ENCODE peak calls at places on chromosomes 4 and X, in eight cellular contexts. One of them, this sample, is unnamed.

GRCh38 chr4:26194764-26195163 is 126.0 kb upstream of the RBPJ start:
- DNase-seq in breast epithelium: no peak
- DNase-seq in glutamatergic neuron: no peak
- DNase-seq in stomach: no peak
- DNase-seq in tibial nerve: no peak
- DNase-seq in cardiac muscle cell: no peak
- DNase-seq in IMR-90: no peak
- DNase-seq in GM12864: no peak
- DNase-seq in this sample: no peak

GRCh38 chr4:98642991-98643426 is 15.4 kb downstream of the TSPAN5 start:
- DNase-seq in breast epithelium: no peak
- DNase-seq in glutamatergic neuron: no peak
- DNase-seq in stomach: no peak
- DNase-seq in tibial nerve: no peak
- DNase-seq in cardiac muscle cell: no peak
- DNase-seq in IMR-90: peak
- DNase-seq in GM12864: no peak
- DNase-seq in this sample: no peak

GRCh38 chr4:129561886-129562285 is 465.9 kb downstream of the C4orf33 start:
- DNase-seq in breast epithelium: no peak
- DNase-seq in glutamatergic neuron: no peak
- DNase-seq in stomach: no peak
- DNase-seq in tibial nerve: no peak
- DNase-seq in cardiac muscle cell: no peak
- DNase-seq in IMR-90: no peak
- DNase-seq in GM12864: no peak
- DNase-seq in this sample: no peak

GRCh38 chrX:66489339-66489738 is 149.5 kb downstream of the EDA2R start:
- DNase-seq in breast epithelium: no peak
- DNase-seq in glutamatergic neuron: no peak
- DNase-seq in stomach: no peak
- DNase-seq in tibial nerve: no peak
- DNase-seq in cardiac muscle cell: no peak
- DNase-seq in IMR-90: no peak
- DNase-seq in GM12864: no peak
- DNase-seq in this sample: no peak

GRCh38 chr4:3675251-3676115 is 90.7 kb upstream of the ADRA2C start:
- DNase-seq in breast epithelium: no peak
- DNase-seq in glutamatergic neuron: peak
- DNase-seq in stomach: no peak
- DNase-seq in tibial nerve: no peak
- DNase-seq in cardiac muscle cell: no peak
- DNase-seq in IMR-90: no peak
- DNase-seq in GM12864: no peak
- DNase-seq in this sample: no peak

GRCh38 chr4:2047781-2048581 is 11.1 kb upstream of the NAT8L start:
- DNase-seq in breast epithelium: no peak
- DNase-seq in glutamatergic neuron: no peak
- DNase-seq in stomach: peak
- DNase-seq in tibial nerve: no peak
- DNase-seq in cardiac muscle cell: no peak
- DNase-seq in IMR-90: no peak
- DNase-seq in GM12864: no peak
- DNase-seq in this sample: peak

GRCh38 chr4:74431113-74431826 is 13.7 kb upstream of the AREG start:
- DNase-seq in breast epithelium: no peak
- DNase-seq in glutamatergic neuron: no peak
- DNase-seq in stomach: no peak
- DNase-seq in tibial nerve: no peak
- DNase-seq in cardiac muscle cell: peak
- DNase-seq in IMR-90: no peak
- DNase-seq in GM12864: no peak
- DNase-seq in this sample: no peak

GRCh38 chrX:130002541-130002940 is 20.1 kb downstream of the BCORL1 start:
- DNase-seq in breast epithelium: no peak
- DNase-seq in glutamatergic neuron: no peak
- DNase-seq in stomach: no peak
- DNase-seq in tibial nerve: no peak
- DNase-seq in cardiac muscle cell: no peak
- DNase-seq in IMR-90: no peak
- DNase-seq in GM12864: no peak
- DNase-seq in this sample: no peak

GRCh38 chr4:150302553-150302952 is 224.3 kb downstream of the DCLK2 start:
- DNase-seq in breast epithelium: no peak
- DNase-seq in glutamatergic neuron: no peak
- DNase-seq in stomach: no peak
- DNase-seq in tibial nerve: no peak
- DNase-seq in cardiac muscle cell: no peak
- DNase-seq in IMR-90: peak
- DNase-seq in GM12864: no peak
- DNase-seq in this sample: no peak

GRCh38 chr4:38562751-38563198 is 101.2 kb upstream of the KLF3 start:
- DNase-seq in breast epithelium: no peak
- DNase-seq in glutamatergic neuron: no peak
- DNase-seq in stomach: no peak
- DNase-seq in tibial nerve: no peak
- DNase-seq in cardiac muscle cell: no peak
- DNase-seq in IMR-90: peak
- DNase-seq in GM12864: no peak
- DNase-seq in this sample: no peak

GRCh38 chrX:47143894-47144625 is 442 bp downstream of the NDUFB11 start:
- DNase-seq in breast epithelium: no peak
- DNase-seq in glutamatergic neuron: peak
- DNase-seq in stomach: no peak
- DNase-seq in tibial nerve: no peak
- DNase-seq in cardiac muscle cell: peak
- DNase-seq in IMR-90: peak
- DNase-seq in GM12864: no peak
- DNase-seq in this sample: no peak

GRCh38 chr4:136392576-136392975 is 1139.7 kb downstream of the PCDH18 start:
- DNase-seq in breast epithelium: no peak
- DNase-seq in glutamatergic neuron: no peak
- DNase-seq in stomach: no peak
- DNase-seq in tibial nerve: no peak
- DNase-seq in cardiac muscle cell: no peak
- DNase-seq in IMR-90: peak
- DNase-seq in GM12864: no peak
- DNase-seq in this sample: no peak

GRCh38 chr4:88969746-88970145 is 87.2 kb downstream of the FAM13A start:
- DNase-seq in breast epithelium: no peak
- DNase-seq in glutamatergic neuron: no peak
- DNase-seq in stomach: no peak
- DNase-seq in tibial nerve: no peak
- DNase-seq in cardiac muscle cell: peak
- DNase-seq in IMR-90: no peak
- DNase-seq in GM12864: no peak
- DNase-seq in this sample: no peak

GRCh38 chr4:47694322-47694721 is 143.5 kb downstream of the CORIN start:
- DNase-seq in breast epithelium: no peak
- DNase-seq in glutamatergic neuron: no peak
- DNase-seq in stomach: no peak
- DNase-seq in tibial nerve: no peak
- DNase-seq in cardiac muscle cell: no peak
- DNase-seq in IMR-90: no peak
- DNase-seq in GM12864: no peak
- DNase-seq in this sample: no peak

GRCh38 chrX:136816970-136817369 is 36.2 kb upstream of the ARHGEF6 start:
- DNase-seq in breast epithelium: no peak
- DNase-seq in glutamatergic neuron: no peak
- DNase-seq in stomach: no peak
- DNase-seq in tibial nerve: no peak
- DNase-seq in cardiac muscle cell: no peak
- DNase-seq in IMR-90: peak
- DNase-seq in GM12864: no peak
- DNase-seq in this sample: no peak

DNA sequence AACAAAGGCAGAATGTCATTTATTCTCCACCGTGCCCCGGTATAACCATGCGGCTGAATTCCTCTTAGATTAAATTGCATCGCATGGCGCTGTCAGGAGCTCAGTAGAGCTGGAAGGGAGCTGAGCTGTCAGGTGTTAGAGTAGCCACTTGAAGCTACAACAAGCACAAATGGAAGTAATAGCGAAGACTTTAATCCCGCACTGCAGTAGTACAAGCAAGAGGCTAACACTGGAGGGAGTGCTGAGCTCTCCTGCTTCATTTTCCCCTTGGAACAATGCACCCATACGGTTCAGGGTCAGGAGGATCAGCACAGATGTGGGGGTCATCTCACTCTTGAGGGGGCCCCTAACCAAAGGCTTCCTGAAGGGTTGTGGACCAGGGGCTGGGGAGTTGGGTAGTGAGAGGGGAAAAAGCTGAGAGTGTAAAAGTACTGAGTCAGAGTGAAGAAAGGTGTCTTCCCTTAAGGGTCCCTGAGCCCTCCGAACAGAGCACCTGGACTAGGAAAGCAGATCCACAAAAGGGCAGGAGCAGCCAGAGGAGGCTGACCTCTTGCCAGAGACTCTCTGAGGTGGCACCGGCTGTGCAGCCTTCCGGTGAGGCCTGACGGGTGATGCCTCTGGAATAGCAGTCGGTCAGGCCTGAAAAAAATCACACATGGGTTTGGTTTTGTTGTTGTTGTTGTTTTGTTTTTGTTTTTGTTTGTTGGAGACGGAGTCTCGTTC is 36.0 kb upstream of the CBR4 start:
- DNase-seq in breast epithelium: no peak
- DNase-seq in glutamatergic neuron: no peak
- DNase-seq in stomach: no peak
- DNase-seq in tibial nerve: no peak
- DNase-seq in cardiac muscle cell: peak
- DNase-seq in IMR-90: no peak
- DNase-seq in GM12864: no peak
- DNase-seq in this sample: no peak
- TF ChIP-seq CTCF in breast epithelium: no peak
- TF ChIP-seq CTCF in glutamatergic neuron: no peak
- TF ChIP-seq CTCF in stomach: no peak
- TF ChIP-seq CTCF in tibial nerve: no peak
- TF ChIP-seq CTCF in cardiac muscle cell: peak
- TF ChIP-seq CTCF in IMR-90: no peak
- TF ChIP-seq CTCF in GM12864: no peak
- TF ChIP-seq CTCF in this sample: no peak

GRCh38 chr4:101232074-101232776 is 115.1 kb downstream of the PPP3CA start:
- DNase-seq in breast epithelium: no peak
- DNase-seq in glutamatergic neuron: no peak
- DNase-seq in stomach: no peak
- DNase-seq in tibial nerve: peak
- DNase-seq in cardiac muscle cell: no peak
- DNase-seq in IMR-90: peak
- DNase-seq in GM12864: no peak
- DNase-seq in this sample: no peak

GRCh38 chr4:101229116-101229515 is 118.2 kb downstream of the PPP3CA start:
- DNase-seq in breast epithelium: no peak
- DNase-seq in glutamatergic neuron: no peak
- DNase-seq in stomach: no peak
- DNase-seq in tibial nerve: no peak
- DNase-seq in cardiac muscle cell: no peak
- DNase-seq in IMR-90: peak
- DNase-seq in GM12864: no peak
- DNase-seq in this sample: no peak

GRCh38 chr4:101227715-101228114 is 119.6 kb downstream of the PPP3CA start:
- DNase-seq in breast epithelium: no peak
- DNase-seq in glutamatergic neuron: no peak
- DNase-seq in stomach: no peak
- DNase-seq in tibial nerve: no peak
- DNase-seq in cardiac muscle cell: no peak
- DNase-seq in IMR-90: no peak
- DNase-seq in GM12864: no peak
- DNase-seq in this sample: no peak

GRCh38 chr4:101236097-101236496 is 111.2 kb downstream of the PPP3CA start:
- DNase-seq in breast epithelium: no peak
- DNase-seq in glutamatergic neuron: no peak
- DNase-seq in stomach: no peak
- DNase-seq in tibial nerve: no peak
- DNase-seq in cardiac muscle cell: no peak
- DNase-seq in IMR-90: no peak
- DNase-seq in GM12864: no peak
- DNase-seq in this sample: no peak

DNA sequence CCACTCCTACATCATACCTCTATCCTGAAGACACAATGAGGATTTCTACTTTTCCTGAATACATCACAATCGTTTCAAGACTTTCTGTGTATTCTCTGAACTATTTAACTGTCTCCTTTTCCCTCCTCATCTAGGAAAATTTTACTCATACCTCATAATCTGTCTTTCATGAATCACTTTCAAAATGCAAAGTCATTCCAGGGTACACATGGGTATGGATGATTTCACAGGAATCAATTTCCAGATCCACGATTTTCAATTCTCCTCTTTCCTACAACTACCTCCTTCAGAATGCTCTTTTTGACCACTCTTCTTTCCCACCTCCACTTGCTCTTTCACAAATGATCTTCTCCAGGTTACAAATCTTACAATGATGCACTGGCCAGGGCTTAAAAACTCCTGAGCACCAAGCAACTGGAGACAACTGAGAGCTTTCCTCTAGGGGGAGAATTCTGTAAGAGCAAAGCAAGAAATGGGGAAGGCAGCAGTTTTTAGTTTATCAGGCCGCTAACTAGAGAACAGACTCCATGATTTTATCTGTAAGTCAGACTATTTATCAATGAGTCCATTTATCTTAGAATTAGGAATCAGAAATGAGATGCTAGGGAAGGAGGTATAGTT is 116.4 kb downstream of the PPP3CA start:
- DNase-seq in breast epithelium: no peak
- DNase-seq in glutamatergic neuron: no peak
- DNase-seq in stomach: no peak
- DNase-seq in tibial nerve: no peak
- DNase-seq in cardiac muscle cell: no peak
- DNase-seq in IMR-90: peak
- DNase-seq in GM12864: no peak
- DNase-seq in this sample: no peak
- TF ChIP-seq CTCF in breast epithelium: no peak
- TF ChIP-seq CTCF in glutamatergic neuron: no peak
- TF ChIP-seq CTCF in stomach: no peak
- TF ChIP-seq CTCF in tibial nerve: no peak
- TF ChIP-seq CTCF in cardiac muscle cell: peak
- TF ChIP-seq CTCF in IMR-90: no peak
- TF ChIP-seq CTCF in GM12864: no peak
- TF ChIP-seq CTCF in this sample: no peak

GRCh38 chr4:183073838-183074145 is 25.3 kb upstream of the WWC2 start:
- DNase-seq in breast epithelium: no peak
- DNase-seq in glutamatergic neuron: no peak
- DNase-seq in stomach: no peak
- DNase-seq in tibial nerve: no peak
- DNase-seq in cardiac muscle cell: no peak
- DNase-seq in IMR-90: no peak
- DNase-seq in GM12864: no peak
- DNase-seq in this sample: no peak
- TF ChIP-seq CTCF in breast epithelium: no peak
- TF ChIP-seq CTCF in glutamatergic neuron: peak
- TF ChIP-seq CTCF in stomach: no peak
- TF ChIP-seq CTCF in tibial nerve: no peak
- TF ChIP-seq CTCF in cardiac muscle cell: no peak
- TF ChIP-seq CTCF in IMR-90: no peak
- TF ChIP-seq CTCF in GM12864: no peak
- TF ChIP-seq CTCF in this sample: no peak

GRCh38 chr4:112905728-112906127 is 143.7 kb upstream of the ANK2 start:
- DNase-seq in breast epithelium: no peak
- DNase-seq in glutamatergic neuron: no peak
- DNase-seq in stomach: no peak
- DNase-seq in tibial nerve: no peak
- DNase-seq in cardiac muscle cell: no peak
- DNase-seq in IMR-90: no peak
- DNase-seq in GM12864: no peak
- DNase-seq in this sample: no peak

GRCh38 chr4:112908511-112908910 is 140.9 kb upstream of the ANK2 start:
- DNase-seq in breast epithelium: no peak
- DNase-seq in glutamatergic neuron: no peak
- DNase-seq in stomach: no peak
- DNase-seq in tibial nerve: no peak
- DNase-seq in cardiac muscle cell: no peak
- DNase-seq in IMR-90: no peak
- DNase-seq in GM12864: no peak
- DNase-seq in this sample: no peak

GRCh38 chr4:112910109-112910736 is 139.2 kb upstream of the ANK2 start:
- DNase-seq in breast epithelium: no peak
- DNase-seq in glutamatergic neuron: no peak
- DNase-seq in stomach: no peak
- DNase-seq in tibial nerve: no peak
- DNase-seq in cardiac muscle cell: peak
- DNase-seq in IMR-90: peak
- DNase-seq in GM12864: no peak
- DNase-seq in this sample: no peak
- TF ChIP-seq CTCF in breast epithelium: no peak
- TF ChIP-seq CTCF in glutamatergic neuron: no peak
- TF ChIP-seq CTCF in stomach: no peak
- TF ChIP-seq CTCF in tibial nerve: peak
- TF ChIP-seq CTCF in cardiac muscle cell: peak
- TF ChIP-seq CTCF in IMR-90: no peak
- TF ChIP-seq CTCF in GM12864: no peak
- TF ChIP-seq CTCF in this sample: no peak

This sample was measured in omental fat pad.